ENCODE peak calls at places on chromosomes 16 and 17, in eight cellular contexts. One of them, this sample, is unnamed.

GRCh38 chr17:59221159-59221847 is 992 bp downstream of the GDPD1 start:
- ATAC-seq in right lobe of liver: no peak
- ATAC-seq in HCT116: no peak
- ATAC-seq in body of pancreas: no peak
- ATAC-seq in upper lobe of left lung: no peak
- ATAC-seq in K562: no peak
- ATAC-seq in HepG2: peak; percentile 71
- ATAC-seq in IMR-90: no peak
- ATAC-seq in this sample: no peak

GRCh38 chr17:50681260-50682200 is 26.2 kb downstream of the ANKRD40 start:
- ATAC-seq in right lobe of liver: no peak
- ATAC-seq in HCT116: peak; percentile 71
- ATAC-seq in body of pancreas: no peak
- ATAC-seq in upper lobe of left lung: peak; percentile 72
- ATAC-seq in K562: peak; percentile 86
- ATAC-seq in HepG2: peak; percentile 1
- ATAC-seq in IMR-90: peak; percentile 96
- ATAC-seq in this sample: peak; percentile 58

GRCh38 chr16:84308120-84308519 is 13.4 kb downstream of the WFDC1 start:
- ATAC-seq in right lobe of liver: no peak
- ATAC-seq in HCT116: peak; percentile 89
- ATAC-seq in body of pancreas: peak; percentile 21
- ATAC-seq in upper lobe of left lung: peak; percentile 42
- ATAC-seq in K562: peak; percentile 87
- ATAC-seq in HepG2: peak; percentile 93
- ATAC-seq in IMR-90: peak; percentile 75
- ATAC-seq in this sample: peak; percentile 66

GRCh38 chr16:3771513-3771912 is 54.2 kb upstream of the TRAP1 start:
- ATAC-seq in right lobe of liver: peak; percentile 33
- ATAC-seq in HCT116: no peak
- ATAC-seq in body of pancreas: no peak
- ATAC-seq in upper lobe of left lung: no peak
- ATAC-seq in K562: no peak
- ATAC-seq in HepG2: no peak
- ATAC-seq in IMR-90: no peak
- ATAC-seq in this sample: no peak

GRCh38 chr16:17476414-17477259 is 5.9 kb upstream of the XYLT1 start:
- ATAC-seq in right lobe of liver: peak; percentile 79
- ATAC-seq in HCT116: peak; percentile 96
- ATAC-seq in body of pancreas: peak; percentile 88
- ATAC-seq in upper lobe of left lung: peak; percentile 65
- ATAC-seq in K562: peak; percentile 70
- ATAC-seq in HepG2: peak; percentile 94
- ATAC-seq in IMR-90: peak; percentile 93
- ATAC-seq in this sample: peak; percentile 56

GRCh38 chr16:70453891-70454220 is 539 bp upstream of the FCSK start:
- ATAC-seq in right lobe of liver: no peak
- ATAC-seq in HCT116: no peak
- ATAC-seq in body of pancreas: no peak
- ATAC-seq in upper lobe of left lung: peak; percentile 51
- ATAC-seq in K562: no peak
- ATAC-seq in HepG2: peak; percentile 16
- ATAC-seq in IMR-90: peak; percentile 42
- ATAC-seq in this sample: no peak

GRCh38 chr17:17120716-17121115 is 78.5 kb downstream of the MPRIP start:
- ATAC-seq in right lobe of liver: no peak
- ATAC-seq in HCT116: no peak
- ATAC-seq in body of pancreas: no peak
- ATAC-seq in upper lobe of left lung: peak; percentile 8
- ATAC-seq in K562: peak; percentile 31
- ATAC-seq in HepG2: no peak
- ATAC-seq in IMR-90: peak; percentile 38
- ATAC-seq in this sample: no peak

GRCh38 chr16:73202176-73202729 is 154.3 kb upstream of the ZFHX3 start:
- ATAC-seq in right lobe of liver: peak; percentile 95
- ATAC-seq in HCT116: no peak
- ATAC-seq in body of pancreas: peak; percentile 80
- ATAC-seq in upper lobe of left lung: peak; percentile 90
- ATAC-seq in K562: no peak
- ATAC-seq in HepG2: peak; percentile 100
- ATAC-seq in IMR-90: peak; percentile 94
- ATAC-seq in this sample: no peak

GRCh38 chr17:27536781-27537180 is 80.5 kb downstream of the KSR1 start:
- ATAC-seq in right lobe of liver: no peak
- ATAC-seq in HCT116: no peak
- ATAC-seq in body of pancreas: no peak
- ATAC-seq in upper lobe of left lung: no peak
- ATAC-seq in K562: no peak
- ATAC-seq in HepG2: no peak
- ATAC-seq in IMR-90: no peak
- ATAC-seq in this sample: no peak

GRCh38 chr17:82611140-82612058 is 36.8 kb downstream of the WDR45B start:
- ATAC-seq in right lobe of liver: no peak
- ATAC-seq in HCT116: no peak
- ATAC-seq in body of pancreas: no peak
- ATAC-seq in upper lobe of left lung: no peak
- ATAC-seq in K562: peak; percentile 81
- ATAC-seq in HepG2: no peak
- ATAC-seq in IMR-90: peak; percentile 36
- ATAC-seq in this sample: no peak

GRCh38 chr16:89893642-89894548 is 20.5 kb downstream of the TCF25 start:
- ATAC-seq in right lobe of liver: no peak
- ATAC-seq in HCT116: no peak
- ATAC-seq in body of pancreas: no peak
- ATAC-seq in upper lobe of left lung: peak; percentile 12
- ATAC-seq in K562: peak; percentile 23
- ATAC-seq in HepG2: peak; percentile 20
- ATAC-seq in IMR-90: no peak
- ATAC-seq in this sample: no peak

GRCh38 chr17:76781056-76781982 is 43.4 kb downstream of the MFSD11 start:
- ATAC-seq in right lobe of liver: no peak
- ATAC-seq in HCT116: peak; percentile 69
- ATAC-seq in body of pancreas: no peak
- ATAC-seq in upper lobe of left lung: no peak
- ATAC-seq in K562: peak; percentile 55
- ATAC-seq in HepG2: peak; percentile 53
- ATAC-seq in IMR-90: no peak
- ATAC-seq in this sample: no peak

GRCh38 chr17:45127583-45128300 is 4.6 kb downstream of the PLCD3 start:
- ATAC-seq in right lobe of liver: no peak
- ATAC-seq in HCT116: peak; percentile 30
- ATAC-seq in body of pancreas: peak; percentile 12
- ATAC-seq in upper lobe of left lung: no peak
- ATAC-seq in K562: no peak
- ATAC-seq in HepG2: peak; percentile 42
- ATAC-seq in IMR-90: peak; percentile 15
- ATAC-seq in this sample: peak; percentile 30

GRCh38 chr16:75589301-75589700 is 23.1 kb downstream of the GABARAPL2 start:
- ATAC-seq in right lobe of liver: no peak
- ATAC-seq in HCT116: no peak
- ATAC-seq in body of pancreas: peak; percentile 48
- ATAC-seq in upper lobe of left lung: peak; percentile 64
- ATAC-seq in K562: no peak
- ATAC-seq in HepG2: no peak
- ATAC-seq in IMR-90: no peak
- ATAC-seq in this sample: peak; percentile 65

GRCh38 chr16:8926827-8927226 is 36.9 kb downstream of the USP7 start:
- ATAC-seq in right lobe of liver: no peak
- ATAC-seq in HCT116: no peak
- ATAC-seq in body of pancreas: no peak
- ATAC-seq in upper lobe of left lung: no peak
- ATAC-seq in K562: no peak
- ATAC-seq in HepG2: no peak
- ATAC-seq in IMR-90: no peak
- ATAC-seq in this sample: no peak

GRCh38 chr16:70433456-70434103 is 5.3 kb downstream of the ST3GAL2 start:
- ATAC-seq in right lobe of liver: peak; percentile 5
- ATAC-seq in HCT116: no peak
- ATAC-seq in body of pancreas: peak; percentile 16
- ATAC-seq in upper lobe of left lung: peak; percentile 59
- ATAC-seq in K562: no peak
- ATAC-seq in HepG2: no peak
- ATAC-seq in IMR-90: peak; percentile 36
- ATAC-seq in this sample: peak; percentile 65

GRCh38 chr17:48026503-48027321 is 10.9 kb downstream of the COPZ2 start:
- ATAC-seq in right lobe of liver: peak; percentile 52
- ATAC-seq in HCT116: peak; percentile 52
- ATAC-seq in body of pancreas: peak; percentile 28
- ATAC-seq in upper lobe of left lung: peak; percentile 61
- ATAC-seq in K562: peak; percentile 81
- ATAC-seq in HepG2: peak; percentile 70
- ATAC-seq in IMR-90: peak; percentile 28
- ATAC-seq in this sample: peak; percentile 21

GRCh38 chr17:40622509-40622928 is 25.1 kb downstream of the SMARCE1 start:
- ATAC-seq in right lobe of liver: no peak
- ATAC-seq in HCT116: no peak
- ATAC-seq in body of pancreas: no peak
- ATAC-seq in upper lobe of left lung: no peak
- ATAC-seq in K562: no peak
- ATAC-seq in HepG2: no peak
- ATAC-seq in IMR-90: no peak
- ATAC-seq in this sample: no peak

GRCh38 chr17:42474270-42474669 is 15.6 kb downstream of the ATP6V0A1 start:
- ATAC-seq in right lobe of liver: no peak
- ATAC-seq in HCT116: no peak
- ATAC-seq in body of pancreas: peak; percentile 47
- ATAC-seq in upper lobe of left lung: no peak
- ATAC-seq in K562: no peak
- ATAC-seq in HepG2: no peak
- ATAC-seq in IMR-90: no peak
- ATAC-seq in this sample: no peak

GRCh38 chr16:11596572-11597226 is 10.0 kb upstream of the LITAF start:
- ATAC-seq in right lobe of liver: no peak
- ATAC-seq in HCT116: peak; percentile 29
- ATAC-seq in body of pancreas: no peak
- ATAC-seq in upper lobe of left lung: no peak
- ATAC-seq in K562: no peak
- ATAC-seq in HepG2: no peak
- ATAC-seq in IMR-90: no peak
- ATAC-seq in this sample: no peak

GRCh38 chr16:50735629-50736122 is 6.2 kb upstream of the CYLD start:
- ATAC-seq in right lobe of liver: no peak
- ATAC-seq in HCT116: no peak
- ATAC-seq in body of pancreas: no peak
- ATAC-seq in upper lobe of left lung: peak; percentile 11
- ATAC-seq in K562: no peak
- ATAC-seq in HepG2: no peak
- ATAC-seq in IMR-90: no peak
- ATAC-seq in this sample: no peak

GRCh38 chr16:52680993-52681392 is 134.1 kb upstream of the TOX3 start:
- ATAC-seq in right lobe of liver: no peak
- ATAC-seq in HCT116: no peak
- ATAC-seq in body of pancreas: no peak
- ATAC-seq in upper lobe of left lung: no peak
- ATAC-seq in K562: no peak
- ATAC-seq in HepG2: no peak
- ATAC-seq in IMR-90: no peak
- ATAC-seq in this sample: no peak

GRCh38 chr17:65183736-65184135 is 46.6 kb downstream of the RGS9 start:
- ATAC-seq in right lobe of liver: no peak
- ATAC-seq in HCT116: no peak
- ATAC-seq in body of pancreas: no peak
- ATAC-seq in upper lobe of left lung: no peak
- ATAC-seq in K562: no peak
- ATAC-seq in HepG2: no peak
- ATAC-seq in IMR-90: peak; percentile 88
- ATAC-seq in this sample: peak; percentile 71

GRCh38 chr17:35046740-35047283 is 16.7 kb downstream of the RFFL start:
- ATAC-seq in right lobe of liver: peak; percentile 44
- ATAC-seq in HCT116: no peak
- ATAC-seq in body of pancreas: no peak
- ATAC-seq in upper lobe of left lung: no peak
- ATAC-seq in K562: peak; percentile 74
- ATAC-seq in HepG2: peak; percentile 68
- ATAC-seq in IMR-90: peak; percentile 51
- ATAC-seq in this sample: no peak

GRCh38 chr17:2937331-2938003 is 125.9 kb downstream of the OR1D5 start:
- ATAC-seq in right lobe of liver: no peak
- ATAC-seq in HCT116: no peak
- ATAC-seq in body of pancreas: no peak
- ATAC-seq in upper lobe of left lung: no peak
- ATAC-seq in K562: no peak
- ATAC-seq in HepG2: peak; percentile 35
- ATAC-seq in IMR-90: peak; percentile 75
- ATAC-seq in this sample: no peak

GRCh38 chr17:925846-926245 is 53.7 kb downstream of the NXN start:
- ATAC-seq in right lobe of liver: no peak
- ATAC-seq in HCT116: no peak
- ATAC-seq in body of pancreas: no peak
- ATAC-seq in upper lobe of left lung: no peak
- ATAC-seq in K562: no peak
- ATAC-seq in HepG2: no peak
- ATAC-seq in IMR-90: no peak
- ATAC-seq in this sample: no peak
- H3K4me1 ChIP-seq in right lobe of liver: no peaks in the 10 kb centered on the region
- H3K4me1 ChIP-seq in HCT116: peaks cover 80% of the 10 kb centered on the region
- H3K4me1 ChIP-seq in body of pancreas: peaks cover 22% of the 10 kb centered on the region
- H3K4me1 ChIP-seq in upper lobe of left lung: peaks cover 20% of the 10 kb centered on the region
- H3K4me1 ChIP-seq in K562: no peaks in the 10 kb centered on the region
- H3K4me1 ChIP-seq in HepG2: peaks cover 45% of the 10 kb centered on the region
- H3K4me1 ChIP-seq in IMR-90: peaks cover 26% of the 10 kb centered on the region
- H3K4me1 ChIP-seq in this sample: peaks cover 10% of the 10 kb centered on the region

DNA sequence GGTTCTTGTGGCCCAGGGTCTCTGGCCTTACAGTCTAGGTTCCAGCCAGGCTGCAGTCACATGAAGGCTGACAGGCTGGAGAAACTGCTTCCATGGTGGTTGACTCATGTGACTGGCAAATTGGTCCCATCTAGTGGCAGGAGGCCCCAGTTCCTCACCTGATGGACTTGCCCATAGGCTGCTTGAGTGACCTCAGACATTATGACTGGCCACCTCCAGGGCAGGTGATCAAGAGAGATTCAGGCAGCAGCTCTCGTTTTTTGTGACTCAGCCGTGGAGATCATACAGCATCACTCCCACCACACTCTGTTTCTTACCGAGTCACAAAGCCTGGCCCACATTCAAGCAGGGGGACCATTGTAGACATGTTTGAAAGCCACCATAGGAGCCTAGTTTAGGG is 34.5 kb downstream of the SIAH1 start:
- ATAC-seq in right lobe of liver: peak; percentile 9
- ATAC-seq in HCT116: peak; percentile 28
- ATAC-seq in body of pancreas: no peak
- ATAC-seq in upper lobe of left lung: no peak
- ATAC-seq in K562: no peak
- ATAC-seq in HepG2: peak; percentile 4
- ATAC-seq in IMR-90: no peak
- ATAC-seq in this sample: no peak
- TF ChIP-seq POLR2A in right lobe of liver: no peak
- TF ChIP-seq POLR2A in HCT116: no peak
- TF ChIP-seq POLR2A in body of pancreas: no peak
- TF ChIP-seq POLR2A in upper lobe of left lung: no peak
- TF ChIP-seq POLR2A in K562: no peak
- TF ChIP-seq POLR2A in HepG2: no peak
- TF ChIP-seq POLR2A in IMR-90: no peak
- TF ChIP-seq POLR2A in this sample: no peak

GRCh38 chr17:19454074-19454473 is 43.0 kb downstream of the RNF112 start:
- ATAC-seq in right lobe of liver: no peak
- ATAC-seq in HCT116: no peak
- ATAC-seq in body of pancreas: no peak
- ATAC-seq in upper lobe of left lung: no peak
- ATAC-seq in K562: no peak
- ATAC-seq in HepG2: no peak
- ATAC-seq in IMR-90: no peak
- ATAC-seq in this sample: no peak
- TF ChIP-seq CTCF in right lobe of liver: no peak
- TF ChIP-seq CTCF in HCT116: no peak
- TF ChIP-seq CTCF in body of pancreas: no peak
- TF ChIP-seq CTCF in upper lobe of left lung: no peak
- TF ChIP-seq CTCF in K562: no peak
- TF ChIP-seq CTCF in HepG2: no peak
- TF ChIP-seq CTCF in IMR-90: no peak
- TF ChIP-seq CTCF in this sample: no peak

GRCh38 chr17:57099165-57099564 is 14.1 kb downstream of the AKAP1 start:
- ATAC-seq in right lobe of liver: no peak
- ATAC-seq in HCT116: no peak
- ATAC-seq in body of pancreas: no peak
- ATAC-seq in upper lobe of left lung: no peak
- ATAC-seq in K562: peak; percentile 78
- ATAC-seq in HepG2: no peak
- ATAC-seq in IMR-90: no peak
- ATAC-seq in this sample: no peak
- H3K4me1 ChIP-seq in right lobe of liver: no peaks in the 10 kb centered on the region
- H3K4me1 ChIP-seq in HCT116: peaks cover 38% of the 10 kb centered on the region
- H3K4me1 ChIP-seq in body of pancreas: peaks cover 28% of the 10 kb centered on the region
- H3K4me1 ChIP-seq in upper lobe of left lung: peaks cover 9% of the 10 kb centered on the region
- H3K4me1 ChIP-seq in K562: peaks cover 17% of the 10 kb centered on the region
- H3K4me1 ChIP-seq in HepG2: peaks cover 60% of the 10 kb centered on the region
- H3K4me1 ChIP-seq in IMR-90: no peaks in the 10 kb centered on the region
- H3K4me1 ChIP-seq in this sample: peaks cover 35% of the 10 kb centered on the region